ENCODE peak calls at places on chromosomes 2 and 18, in eight cellular contexts. S is ovary, D is brain microvascular endothelial cell, J is transverse colon, E is PC-9, X is heart left ventricle, H is gastrocnemius medialis, V is right lobe of liver. T is an unnamed sample.

GRCh38 chr18:36392888-36393287 is 95.4 kb downstream of the FHOD3 start:
- DNase-seq in E (no peak), X (no peak), D (no peak), H (no peak), S (no peak), V (no peak), J (no peak), T (no peak)

GRCh38 chr2:19674051-19675002 is 227.5 kb downstream of the TTC32 start:
- DNase-seq in E (no peak), V (no peak), D (no peak), J (no peak), H (no peak), S (no peak), X (no peak), T (no peak)

GRCh38 chr2:29847901-29848300 is 73.5 kb downstream of the ALK start:
- DNase-seq in X (no peak), V (no peak), E (no peak), J (no peak), S (no peak), H (no peak), D (no peak), T (no peak)

GRCh38 chr2:114489143-114489542 is 46.7 kb downstream of the DPP10 start:
- DNase-seq in S (peak; percentile 32), D (no peak), E (no peak), J (no peak), V (no peak), H (no peak), X (no peak), T (no peak)

GRCh38 chr2:96873651-96874096 is 3.8 kb upstream of the SEMA4C start:
- DNase-seq in V (no peak), D (no peak), E (no peak), H (peak; percentile 45), S (no peak), J (peak; percentile 47), X (peak; percentile 86), T (no peak)

GRCh38 chr18:64993695-64994094 is 757.1 kb upstream of the CDH7 start:
- DNase-seq in E (no peak), D (no peak), H (no peak), X (no peak), S (no peak), J (no peak), V (no peak), T (no peak)

GRCh38 chr18:48032876-48033769 is 102.7 kb upstream of the SMAD2 start:
- DNase-seq in E (no peak), J (no peak), S (no peak), X (no peak), D (peak; percentile 57), V (no peak), H (no peak), T (no peak)

GRCh38 chr18:52617931-52618330 is 277.9 kb downstream of the DCC start:
- DNase-seq in E (no peak), D (no peak), X (no peak), V (no peak), H (no peak), J (no peak), S (no peak), T (no peak)

GRCh38 chr2:168583064-168583709 is 127.1 kb downstream of the CERS6 start:
- DNase-seq in V (no peak), H (no peak), S (no peak), X (no peak), J (no peak), D (no peak), E (no peak), T (no peak)

GRCh38 chr18:50559750-50560680 is at the start of gene MAPK4:
- DNase-seq in S (peak; percentile 67), D (no peak), E (no peak), X (peak; percentile 47), J (peak; percentile 33), V (peak; percentile 74), H (peak; percentile 3), T (peak; percentile 58)

GRCh38 chr2:218832081-218832480 is 478 bp upstream of the PRKAG3 start:
- DNase-seq in V (no peak), D (no peak), S (no peak), H (no peak), J (no peak), X (no peak), E (no peak), T (no peak)

GRCh38 chr2:113080134-113080533 is 12.4 kb downstream of the IL1F10 start:
- DNase-seq in X (no peak), V (peak; percentile 55), S (no peak), D (peak; percentile 21), H (no peak), J (peak; percentile 11), E (peak; percentile 63), T (peak; percentile 53)

GRCh38 chr2:219769044-219770030 is 141.9 kb downstream of the SLC4A3 start:
- DNase-seq in D (peak; percentile 25), J (no peak), E (no peak), X (peak; percentile 82), S (peak; percentile 86), V (no peak), H (no peak), T (no peak)

GRCh38 chr2:178280261-178280852 is 86.0 kb downstream of the OSBPL6 start:
- DNase-seq in H (no peak), X (peak; percentile 27), E (peak; percentile 19), V (no peak), J (no peak), S (no peak), D (peak; percentile 79), T (no peak)

GRCh38 chr18:23226386-23226785 is 91.1 kb downstream of the CABLES1 start:
- DNase-seq in J (no peak), D (peak; percentile 61), X (no peak), S (no peak), E (no peak), H (no peak), V (no peak), T (no peak)

GRCh38 chr2:92073815-92074548 is 2797.2 kb upstream of the TEKT4 start:
- DNase-seq in H (no peak), D (no peak), S (peak; percentile 5), V (peak; percentile 24), E (no peak), X (no peak), J (no peak), T (peak; percentile 14)

GRCh38 chr2:175981546-175981945 is 20.5 kb downstream of the LNPK start:
- DNase-seq in V (no peak), X (no peak), J (no peak), E (no peak), H (no peak), S (no peak), D (no peak), T (no peak)

GRCh38 chr18:74499633-74500032 is 3.5 kb downstream of the CNDP2 start:
- DNase-seq in V (peak; percentile 92), E (peak; percentile 75), H (no peak), D (peak; percentile 18), X (peak; percentile 81), J (peak; percentile 84), S (peak; percentile 81), T (peak; percentile 75)

GRCh38 chr18:35153609-35154273 is 87.1 kb upstream of the ZNF397 start:
- DNase-seq in J (no peak), D (no peak), X (no peak), E (no peak), S (no peak), V (no peak), H (no peak), T (no peak)

DNA sequence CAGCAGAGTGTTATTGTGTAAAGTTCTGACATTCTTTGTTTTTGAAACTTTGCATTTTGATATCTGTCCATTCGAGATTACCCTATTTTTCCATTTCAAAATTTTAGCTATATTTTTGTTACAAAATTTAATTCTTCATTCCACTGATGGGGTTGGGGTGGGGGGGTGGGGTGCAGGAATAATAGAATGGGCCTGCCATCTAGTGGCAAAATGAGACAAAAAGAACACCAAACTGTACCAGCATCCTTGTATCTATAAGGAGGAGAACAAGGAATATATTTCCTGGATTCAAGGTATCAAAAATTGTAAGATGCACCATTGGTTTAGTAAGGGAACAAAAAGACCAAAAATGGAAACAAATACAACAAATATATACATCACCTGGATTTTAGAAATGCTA is 27.9 kb upstream of the TTR start:
- DNase-seq in E (no peak), S (no peak), V (no peak), J (no peak), H (no peak), D (no peak), X (no peak), T (no peak)
- TF ChIP-seq CTCF in E (peak; percentile 31), S (no peak), V (peak; percentile 12), J (no peak), H (no peak), D (no peak), X (no peak), T (no peak)

DNA sequence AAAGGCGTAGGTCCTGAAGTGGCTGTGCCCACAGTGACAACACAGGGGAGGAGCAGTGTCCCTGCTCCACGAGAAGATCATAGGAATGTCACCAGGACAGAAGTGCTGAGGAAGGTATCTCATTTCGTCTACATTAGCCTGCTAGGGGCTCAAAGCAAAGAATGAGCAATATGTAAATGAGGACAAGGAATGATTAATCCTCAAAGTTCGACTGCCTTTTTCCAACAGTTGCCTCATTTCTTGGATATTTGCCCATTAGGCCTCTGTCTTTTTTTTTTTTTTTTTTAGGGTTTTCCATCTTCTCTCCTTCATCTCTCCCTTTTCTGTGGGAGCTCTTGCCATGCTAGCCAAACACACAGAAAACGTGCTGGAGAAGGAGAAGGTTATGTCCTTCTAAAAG is 105.2 kb upstream of the ARHGAP28 start:
- DNase-seq in E (no peak), V (no peak), J (no peak), H (no peak), S (no peak), D (peak; percentile 51), X (no peak), T (no peak)
- H3K27ac ChIP-seq in E (no peak overlapping the region), V (no peak overlapping the region), J (peak overlapping the region; percentile 18), H (no peak overlapping the region), S (no peak overlapping the region), D (peak overlapping the region; percentile 91), X (peak overlapping the region; percentile 44), T (no peak overlapping the region)

GRCh38 chr2:36777272-36777671 is 80.8 kb downstream of the VIT start:
- DNase-seq in D (no peak), S (no peak), H (no peak), E (no peak), J (no peak), X (no peak), V (no peak), T (no peak)

GRCh38 chr2:36779462-36779861 is 83.0 kb downstream of the VIT start:
- DNase-seq in J (no peak), E (no peak), X (no peak), H (no peak), S (no peak), D (no peak), V (no peak), T (no peak)

GRCh38 chr2:36780231-36780808 is 83.8 kb downstream of the VIT start:
- DNase-seq in S (no peak), H (no peak), X (no peak), J (no peak), V (no peak), D (peak; percentile 44), E (peak; percentile 14), T (no peak)

GRCh38 chr2:36773947-36774346 is 77.4 kb downstream of the VIT start:
- DNase-seq in D (no peak), J (no peak), S (no peak), X (no peak), H (no peak), E (no peak), V (no peak), T (no peak)

GRCh38 chr2:36777788-36778187 is 81.3 kb downstream of the VIT start:
- DNase-seq in X (no peak), D (no peak), V (no peak), S (no peak), E (no peak), H (no peak), J (no peak), T (no peak)
- TF ChIP-seq CTCF in X (no peak), D (no peak), V (no peak), S (no peak), E (no peak), H (no peak), J (no peak), T (no peak)

GRCh38 chr2:30915485-30915884 is 108.2 kb upstream of the CAPN13 start:
- DNase-seq in J (no peak), V (no peak), X (no peak), E (peak; percentile 31), H (no peak), S (no peak), D (peak; percentile 12), T (peak; percentile 56)
- H3K27ac ChIP-seq in J (no peak overlapping the region), V (no peak overlapping the region), X (no peak overlapping the region), E (no peak overlapping the region), H (no peak overlapping the region), S (no peak overlapping the region), D (no peak overlapping the region), T (no peak overlapping the region)